ENCODE peak calls at places on chromosomes 1 and 21, in four cellular contexts. C is A172, S is ELR, B is stomach. G is an unnamed sample.

GRCh38 chr21:21324297-21324696 is 326.1 kb downstream of the NCAM2 start:
- DNase-seq in C (no peak), S (no peak), B (no peak), G (no peak)

GRCh38 chr1:235917267-235917811 is 50.6 kb upstream of the LYST start:
- DNase-seq in C (peak), S (peak), B (peak), G (peak)

GRCh38 chr1:212456166-212456528 is 23.4 kb downstream of the NENF start:
- DNase-seq in C (no peak), S (no peak), B (no peak), G (no peak)

GRCh38 chr1:226083303-226084101 is 21.0 kb downstream of the H3-3A start:
- DNase-seq in C (peak), S (peak), B (peak), G (peak)

GRCh38 chr1:20160034-20160433 is 20.9 kb downstream of the PLA2G2F start:
- DNase-seq in C (no peak), S (no peak), B (no peak), G (no peak)

GRCh38 chr1:152972196-152972886 is 1.9 kb downstream of the SPRR4 start:
- DNase-seq in C (no peak), S (no peak), B (no peak), G (no peak)

GRCh38 chr1:241648159-241648558 is 3.9 kb upstream of the WDR64 start:
- DNase-seq in C (no peak), S (no peak), B (no peak), G (no peak)

GRCh38 chr1:180525696-180526000 is 23.3 kb upstream of the ACBD6 start:
- DNase-seq in C (no peak), S (no peak), B (no peak), G (no peak)

GRCh38 chr1:27150183-27150582 is 4.7 kb downstream of the SLC9A1 start:
- DNase-seq in C (no peak), S (no peak), B (no peak), G (no peak)

G was measured in RCC 7860.